ENCODE peak calls at places on chromosomes 1 and 21, in ten cellular contexts. B, E, U, H, R, A, C, S, X and M are unnamed samples.

GRCh38 chr1:114315601-114316000 is 161.9 kb upstream of the SYT6 start:
- DNase-seq in C (no peak), B (no peak), S (no peak), A (no peak), U (no peak), E (no peak), X (no peak), R (no peak), H (no peak), M (no peak)

GRCh38 chr1:9942399-9942938 is 722 bp downstream of the LZIC start:
- DNase-seq in E (peak), U (peak), S (peak), C (peak), X (peak), H (no peak), A (peak), B (peak), R (no peak), M (peak)

GRCh38 chr1:30171956-30172694 is 551.3 kb downstream of the MATN1 start:
- DNase-seq in S (no peak), E (no peak), B (no peak), X (no peak), A (no peak), H (no peak), U (no peak), C (no peak), R (no peak), M (no peak)

GRCh38 chr1:1166642-1167415 is 6.9 kb upstream of the TTLL10 start:
- DNase-seq in C (no peak), B (no peak), R (no peak), S (no peak), X (no peak), E (no peak), U (no peak), A (no peak), H (no peak), M (no peak)

GRCh38 chr1:23916209-23917131 is 3.3 kb upstream of the CNR2 start:
- DNase-seq in E (peak), S (peak), C (peak), A (peak), R (peak), H (peak), X (peak), B (peak), U (peak), M (peak)

GRCh38 chr1:76294470-76295194 is 220.1 kb downstream of the ST6GALNAC3 start:
- DNase-seq in S (no peak), R (no peak), E (no peak), C (no peak), X (no peak), A (no peak), U (no peak), H (no peak), B (no peak), M (no peak)

GRCh38 chr1:221565718-221566117 is 176.2 kb downstream of the DUSP10 start:
- DNase-seq in A (no peak), C (no peak), U (no peak), R (no peak), X (no peak), H (no peak), E (no peak), S (no peak), B (no peak), M (no peak)

GRCh38 chr1:156752843-156753486 is 1.5 kb upstream of the HDGF start:
- DNase-seq in X (peak), E (no peak), R (no peak), A (no peak), B (no peak), U (no peak), S (no peak), H (no peak), C (no peak), M (no peak)

GRCh38 chr1:230891413-230891812 is 23.1 kb upstream of the C1orf198 start:
- DNase-seq in B (no peak), R (no peak), C (no peak), S (no peak), A (no peak), X (no peak), H (no peak), U (no peak), E (no peak), M (no peak)

GRCh38 chr1:100463809-100464424 is 74.0 kb upstream of the GPR88 start:
- DNase-seq in R (peak), B (peak), H (peak), A (peak), U (peak), E (peak), S (peak), C (peak), X (peak), M (peak)

GRCh38 chr1:201288765-201289164 is 5.5 kb downstream of the PKP1 start:
- DNase-seq in S (no peak), X (no peak), A (no peak), C (no peak), U (no peak), B (no peak), H (no peak), E (no peak), R (no peak), M (no peak)

GRCh38 chr1:24902471-24902891 is 27.6 kb downstream of the RUNX3 start:
- DNase-seq in R (no peak), X (no peak), B (no peak), E (no peak), H (no peak), S (no peak), U (no peak), C (no peak), A (no peak), M (no peak)

GRCh38 chr1:206495493-206496046 is 11.8 kb upstream of the RASSF5 start:
- DNase-seq in C (no peak), A (peak), S (no peak), X (peak), H (no peak), U (no peak), B (no peak), E (no peak), R (no peak), M (no peak)

GRCh38 chr1:147292635-147293251 is 50.3 kb downstream of the CHD1L start:
- DNase-seq in H (no peak), E (no peak), C (no peak), S (no peak), R (no peak), X (peak), B (no peak), U (peak), A (peak), M (peak)

GRCh38 chr1:246569248-246570238 is 3.3 kb downstream of the CNST start:
- DNase-seq in S (no peak), E (no peak), C (peak), A (peak), B (no peak), H (no peak), U (no peak), X (peak), R (no peak), M (no peak)

GRCh38 chr1:173039621-173040020 is 11.1 kb downstream of the TNFSF18 start:
- DNase-seq in E (no peak), U (no peak), S (no peak), B (no peak), X (peak), R (no peak), C (no peak), H (no peak), A (no peak), M (no peak)

GRCh38 chr1:94022471-94023189 is 98.3 kb downstream of the ABCA4 start:
- DNase-seq in U (peak), E (peak), R (no peak), H (no peak), S (no peak), C (no peak), B (peak), A (peak), X (peak), M (no peak)

GRCh38 chr1:205714190-205714905 is 34.0 kb upstream of the SLC45A3 start:
- DNase-seq in U (peak), C (no peak), B (no peak), X (peak), E (no peak), R (no peak), A (no peak), S (no peak), H (peak), M (peak)

GRCh38 chr1:55632906-55633305 is 417.7 kb upstream of the USP24 start:
- DNase-seq in H (no peak), A (peak), C (no peak), U (peak), X (no peak), E (no peak), B (no peak), R (no peak), S (no peak), M (no peak)

DNA sequence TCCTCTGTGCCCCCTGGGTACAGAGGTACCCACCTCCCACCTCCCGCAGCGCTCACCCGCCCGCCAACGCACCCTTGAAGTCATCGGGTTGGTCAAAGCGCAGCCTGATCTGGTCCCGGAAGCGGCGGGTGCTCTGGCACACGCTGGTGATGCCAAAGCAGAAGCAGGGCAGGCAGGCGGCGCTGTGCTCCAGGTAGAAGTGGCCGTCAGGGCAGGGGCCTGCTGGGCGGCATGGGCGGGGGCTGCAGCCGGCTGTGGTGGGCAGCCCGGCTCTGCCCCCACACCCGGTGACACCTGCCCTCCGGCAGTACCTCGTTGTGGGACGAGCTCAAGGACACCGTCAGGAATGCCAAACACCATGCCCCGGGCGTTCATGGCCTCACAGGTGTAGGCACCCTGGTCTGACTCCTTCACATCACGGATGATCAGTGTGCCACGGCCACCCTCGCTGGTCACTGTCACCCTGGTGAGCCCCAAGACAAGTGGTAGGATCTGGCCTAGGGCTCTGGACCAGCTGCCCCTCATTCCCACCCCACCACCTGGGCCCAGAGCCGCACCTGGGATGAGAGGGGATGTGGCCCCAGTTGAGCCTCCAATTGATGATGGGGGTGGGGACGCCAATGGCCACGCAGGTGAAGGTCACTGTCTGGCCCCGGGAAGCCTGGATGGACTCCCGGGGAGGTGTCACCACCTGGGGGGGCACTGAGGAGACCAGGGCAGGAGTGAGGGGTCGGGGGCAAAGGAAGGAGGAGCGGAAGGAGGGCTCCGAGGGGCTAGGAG is 52.5 kb downstream of the HSPG2 start:
- DNase-seq in B (no peak), C (no peak), H (no peak), X (no peak), R (no peak), A (no peak), S (no peak), U (no peak), E (no peak), M (no peak)
- TF ChIP-seq CTCF in B (no peak), C (no peak), H (no peak), X (no peak), R (no peak), A (no peak), S (no peak), U (no peak), E (no peak), M (no peak)

GRCh38 chr1:210330279-210330866 is 1.7 kb downstream of the HHAT start:
- DNase-seq in C (peak), U (peak), H (peak), S (no peak), B (no peak), X (no peak), E (no peak), R (no peak), A (peak), M (no peak)
- H3K4me3 ChIP-seq in C (no peak), U (no peak), H (no peak), S (no peak), B (no peak), X (no peak), E (no peak), R (no peak), A (no peak), M (no peak)

GRCh38 chr1:152735648-152736047 is 22.2 kb upstream of the KPRP start:
- DNase-seq in E (no peak), S (no peak), U (no peak), R (no peak), B (no peak), A (no peak), C (no peak), X (no peak), H (no peak), M (no peak)
- TF ChIP-seq CTCF in E (peak), S (peak), U (peak), R (peak), B (no peak), A (no peak), C (no peak), X (no peak), H (no peak), M (no peak)

DNA sequence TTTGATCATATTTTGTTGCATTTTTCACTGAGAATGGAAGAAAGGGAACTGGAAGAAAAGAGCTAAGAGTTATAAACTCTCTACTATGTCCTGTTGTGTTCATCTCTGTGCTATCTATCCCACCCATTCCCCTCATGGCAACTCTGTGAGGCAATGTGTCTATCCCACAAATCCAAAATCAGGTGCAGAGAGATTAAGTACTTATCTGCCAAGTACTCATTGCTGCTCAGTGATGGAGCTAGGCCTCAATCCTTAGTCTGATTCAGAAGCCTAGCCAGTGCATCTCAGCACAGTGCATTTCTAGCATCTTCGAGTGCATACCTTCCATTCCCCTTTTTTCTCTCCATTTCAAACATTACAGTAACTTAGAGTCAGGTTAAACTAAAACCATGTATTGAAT is 270.6 kb downstream of the TPR start:
- DNase-seq in R (no peak), C (no peak), A (no peak), U (no peak), B (no peak), H (no peak), X (no peak), S (no peak), E (no peak), M (no peak)
- H3K4me3 ChIP-seq in R (no peak), C (no peak), A (no peak), U (no peak), B (no peak), H (no peak), X (no peak), S (no peak), E (no peak), M (no peak)

GRCh38 chr1:91761303-91761721 is 124.6 kb downstream of the TGFBR3 start:
- DNase-seq in B (no peak), R (no peak), A (no peak), S (no peak), C (no peak), U (no peak), X (no peak), E (no peak), H (no peak), M (no peak)

GRCh38 chr1:91755888-91756287 is 130.1 kb downstream of the TGFBR3 start:
- DNase-seq in H (no peak), B (no peak), C (no peak), U (no peak), A (no peak), X (no peak), S (no peak), R (no peak), E (no peak), M (no peak)

GRCh38 chr1:91760487-91760886 is 125.5 kb downstream of the TGFBR3 start:
- DNase-seq in H (no peak), C (no peak), S (no peak), U (no peak), A (no peak), E (no peak), R (no peak), B (no peak), X (no peak), M (no peak)

GRCh38 chr1:91757760-91758545 is 128.0 kb downstream of the TGFBR3 start:
- DNase-seq in E (no peak), B (no peak), C (no peak), H (no peak), U (no peak), X (no peak), S (no peak), A (no peak), R (no peak), M (no peak)

GRCh38 chr1:91759076-91759475 is 126.9 kb downstream of the TGFBR3 start:
- DNase-seq in R (no peak), S (no peak), B (no peak), X (no peak), E (no peak), C (no peak), U (no peak), H (no peak), A (no peak), M (no peak)
- TF ChIP-seq CTCF in R (no peak), S (no peak), B (no peak), X (no peak), E (no peak), C (no peak), U (no peak), H (no peak), A (no peak), M (no peak)

DNA sequence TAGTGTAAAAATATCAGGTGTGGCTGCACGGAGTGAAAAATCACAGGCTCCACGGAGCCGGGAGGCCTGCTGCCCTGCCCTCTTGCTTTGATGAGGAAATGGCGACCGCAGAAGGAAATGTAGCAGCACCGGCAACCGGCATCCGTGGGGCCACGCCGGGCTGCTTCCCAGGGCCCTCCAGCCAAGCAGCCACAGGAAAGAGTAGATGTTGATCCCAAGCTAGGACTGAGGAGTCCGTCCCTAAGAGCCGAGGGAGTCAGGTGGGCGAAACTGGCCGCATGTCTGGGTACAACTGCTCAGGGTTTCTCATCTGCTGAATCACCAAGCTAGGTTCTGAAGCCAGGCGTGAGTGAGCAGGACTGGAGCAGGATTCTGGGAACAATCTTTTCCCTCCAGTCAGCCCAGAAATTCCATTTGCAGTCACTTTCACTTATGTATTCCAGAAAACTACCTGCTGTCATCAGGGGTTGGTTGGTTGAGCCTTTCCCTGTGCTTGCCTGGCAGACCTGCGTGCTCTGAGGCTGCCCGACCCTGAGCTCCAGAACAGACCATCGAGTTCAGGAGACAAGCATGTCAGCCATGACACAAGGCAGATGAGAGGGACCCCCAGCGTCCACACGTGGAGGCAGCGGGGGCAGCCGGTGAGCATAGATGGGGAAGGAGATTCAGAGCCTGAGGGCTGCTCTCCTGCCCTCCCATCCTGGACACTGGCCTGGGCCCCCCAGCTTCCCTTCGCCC is 5.8 kb upstream of the ITGB2 start:
- DNase-seq in S (no peak), U (no peak), E (no peak), B (no peak), H (no peak), C (no peak), R (no peak), A (peak), X (no peak), M (no peak)
- H3K4me3 ChIP-seq in S (no peak), U (no peak), E (no peak), B (no peak), H (no peak), C (no peak), R (no peak), A (no peak), X (no peak), M (no peak)

GRCh38 chr21:44800971-44801467 is 601 bp downstream of the UBE2G2 start:
- DNase-seq in C (peak), R (peak), B (no peak), X (peak), H (no peak), U (peak), S (no peak), E (peak), A (peak), M (no peak)
- TF ChIP-seq CTCF in C (peak), R (peak), B (no peak), X (peak), H (peak), U (peak), S (peak), E (peak), A (peak), M (peak)

GRCh38 chr21:45551316-45551715 is 9.1 kb upstream of the SLC19A1 start:
- DNase-seq in C (no peak), R (peak), H (peak), S (no peak), X (peak), A (peak), U (peak), E (peak), B (no peak), M (peak)
- H3K4me3 ChIP-seq in C (no peak), R (no peak), H (no peak), S (no peak), X (no peak), A (no peak), U (no peak), E (no peak), B (no peak), M (no peak)

GRCh38 chr1:186327331-186327730 is 47.7 kb downstream of the TPR start:
- DNase-seq in U (no peak), R (no peak), B (no peak), A (no peak), C (no peak), X (no peak), S (no peak), H (no peak), E (no peak), M (no peak)

GRCh38 chr1:186326009-186326408 is 49.0 kb downstream of the TPR start:
- DNase-seq in E (no peak), X (no peak), C (no peak), U (no peak), B (no peak), R (no peak), A (no peak), S (no peak), H (no peak), M (no peak)

GRCh38 chr1:186325239-186325638 is 49.8 kb downstream of the TPR start:
- DNase-seq in E (no peak), X (peak), U (peak), B (no peak), A (no peak), C (no peak), H (no peak), S (no peak), R (peak), M (peak)

GRCh38 chr1:186330758-186331157 is 44.3 kb downstream of the TPR start:
- DNase-seq in A (no peak), C (no peak), E (no peak), H (no peak), S (no peak), B (no peak), R (peak), X (no peak), U (no peak), M (no peak)
- TF ChIP-seq CTCF in A (peak), C (no peak), E (no peak), H (no peak), S (peak), B (no peak), R (no peak), X (peak), U (peak), M (peak)